ENCODE peak calls at places on chromosomes 6 and 20, in six cellular contexts. D, P, O, T, A and Q are unnamed samples.

GRCh38 chr20:15708984-15709598 is 864.2 kb downstream of the KIF16B start:
- DNase-seq in A (no peak), P (no peak), D (no peak), O (peak; percentile 66), T (peak; percentile 49), Q (peak; percentile 15)

GRCh38 chr6:34301408-34301807 is 52.6 kb upstream of the SMIM29 start:
- DNase-seq in A (no peak), P (no peak), D (peak; percentile 74), O (no peak), T (peak; percentile 71), Q (peak; percentile 9)

GRCh38 chr6:111185954-111186353 is 98.7 kb downstream of the SLC16A10 start:
- DNase-seq in O (no peak), T (peak; percentile 19), P (no peak), A (no peak), D (no peak), Q (no peak)

GRCh38 chr6:137581019-137581707 is 87.0 kb upstream of the OLIG3 start:
- DNase-seq in A (no peak), D (no peak), O (no peak), P (no peak), T (no peak), Q (no peak)

GRCh38 chr6:13725570-13725969 is 13.9 kb upstream of the RANBP9 start:
- DNase-seq in A (no peak), O (no peak), T (no peak), D (no peak), P (no peak), Q (peak; percentile 56)

GRCh38 chr6:139679516-139680179 is 305.2 kb upstream of the CITED2 start:
- DNase-seq in D (no peak), T (no peak), O (no peak), A (no peak), P (no peak), Q (no peak)

GRCh38 chr6:46473866-46474265 is 17.4 kb downstream of the RCAN2 start:
- DNase-seq in T (no peak), D (no peak), A (no peak), O (no peak), P (no peak), Q (no peak)

GRCh38 chr6:10522929-10523573 is 1.9 kb downstream of the GCNT2 start:
- DNase-seq in O (no peak), P (peak; percentile 79), T (no peak), A (no peak), D (no peak), Q (no peak)

GRCh38 chr6:164108092-164108491 is 693.6 kb downstream of the QKI start:
- DNase-seq in O (no peak), D (no peak), A (no peak), P (no peak), T (no peak), Q (no peak)

GRCh38 chr6:75609639-75610590 is 8.2 kb downstream of the SENP6 start:
- DNase-seq in P (no peak), D (no peak), A (no peak), O (no peak), T (no peak), Q (no peak)

GRCh38 chr20:11941593-11942261 is 24.0 kb downstream of the BTBD3 start:
- DNase-seq in D (no peak), P (no peak), T (no peak), A (no peak), O (no peak), Q (no peak)

GRCh38 chr6:132060591-132060990 is 109.4 kb upstream of the CCN2 start:
- DNase-seq in O (no peak), D (no peak), A (no peak), T (no peak), P (no peak), Q (peak; percentile 15)
- TF ChIP-seq POLR2A in O (no peak), D (no peak), A (no peak), T (no peak), P (no peak), Q (no peak)

DNA sequence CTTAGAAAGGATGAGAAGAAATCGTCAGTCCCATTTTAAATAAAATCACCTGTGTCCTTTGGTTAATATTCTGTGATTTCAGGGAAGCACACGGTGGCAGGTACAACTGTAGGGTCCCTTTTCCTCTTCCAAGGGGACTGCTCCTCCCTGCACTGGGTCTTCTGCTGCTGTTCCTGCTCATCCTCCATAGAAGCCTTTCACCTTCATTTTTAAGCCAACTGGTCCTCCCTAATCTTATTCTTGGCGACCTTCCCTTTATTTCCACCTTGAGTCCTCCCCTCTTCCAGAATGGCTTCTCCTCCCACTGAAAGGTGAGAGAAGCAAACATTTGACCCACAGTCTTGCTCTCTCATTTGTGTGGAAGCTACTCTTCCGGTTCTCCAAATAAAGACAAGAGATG is 4.4 kb upstream of the PRDM1 start:
- DNase-seq in D (no peak), T (no peak), P (no peak), A (no peak), O (no peak), Q (no peak)
- TF ChIP-seq POLR2A in D (no peak), T (no peak), P (no peak), A (no peak), O (no peak), Q (no peak)

GRCh38 chr6:87244380-87244779 is 78.0 kb upstream of the SMIM8 start:
- DNase-seq in O (no peak), P (no peak), A (no peak), D (no peak), T (no peak), Q (no peak)

GRCh38 chr6:87251225-87251624 is 71.2 kb upstream of the SMIM8 start:
- DNase-seq in T (no peak), D (no peak), O (no peak), A (no peak), P (no peak), Q (no peak)

GRCh38 chr6:87251725-87252124 is 70.7 kb upstream of the SMIM8 start:
- DNase-seq in P (no peak), O (no peak), T (no peak), A (no peak), D (no peak), Q (no peak)

GRCh38 chr6:87250019-87250418 is 72.4 kb upstream of the SMIM8 start:
- DNase-seq in A (no peak), T (no peak), P (no peak), D (no peak), O (no peak), Q (no peak)
- TF ChIP-seq POLR2A in A (no peak), T (no peak), P (no peak), D (no peak), O (no peak), Q (no peak)

DNA sequence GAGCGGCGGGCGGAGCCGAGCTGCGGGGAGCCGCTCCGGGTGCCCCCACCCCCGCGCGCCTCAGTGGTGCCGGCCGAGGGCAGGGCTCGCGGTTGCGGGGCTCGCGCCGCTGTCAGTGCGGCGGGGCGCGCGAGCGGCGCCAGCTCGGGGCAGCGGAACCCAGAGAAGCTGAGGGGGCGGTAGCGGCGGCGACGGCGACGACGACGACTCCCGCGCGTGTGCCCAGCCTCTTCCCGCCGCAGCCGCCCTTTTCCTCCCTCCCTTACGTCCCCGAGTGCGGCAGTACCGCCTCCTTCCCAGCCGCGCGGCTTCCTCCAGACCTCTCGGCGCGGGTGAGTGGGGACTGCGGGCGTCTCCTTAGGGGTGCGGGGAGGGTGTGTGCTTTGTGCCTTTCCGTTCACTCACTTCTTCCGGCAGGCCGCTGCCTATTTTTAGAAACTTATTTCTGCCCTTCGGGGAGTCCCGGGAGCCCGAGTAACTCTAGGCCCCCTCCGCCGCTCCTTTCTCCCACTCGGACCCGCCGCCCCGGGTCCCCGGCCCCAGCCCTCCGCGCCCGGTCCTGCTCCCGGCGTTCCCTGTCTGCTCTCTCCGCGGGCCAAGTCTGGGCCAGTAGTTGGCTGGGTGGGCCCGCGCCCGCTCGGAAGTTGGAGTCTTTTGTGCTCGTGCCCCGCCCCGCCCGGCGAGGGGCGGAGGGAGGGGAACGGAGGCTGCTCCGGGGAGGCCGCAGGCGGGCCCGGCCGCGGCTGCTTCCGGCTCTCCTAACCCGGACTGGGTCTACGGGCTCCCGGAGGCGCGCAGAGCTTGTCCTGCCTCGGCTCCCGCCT is at the start of gene RALY:
- DNase-seq in O (peak; percentile 93), T (peak; percentile 84), D (peak; percentile 91), A (peak; percentile 66), P (peak; percentile 97), Q (peak; percentile 58)
- TF ChIP-seq POLR2A in O (peak; percentile 79), T (peak; percentile 83), D (peak; percentile 73), A (peak; percentile 98), P (no peak), Q (peak; percentile 96)

DNA sequence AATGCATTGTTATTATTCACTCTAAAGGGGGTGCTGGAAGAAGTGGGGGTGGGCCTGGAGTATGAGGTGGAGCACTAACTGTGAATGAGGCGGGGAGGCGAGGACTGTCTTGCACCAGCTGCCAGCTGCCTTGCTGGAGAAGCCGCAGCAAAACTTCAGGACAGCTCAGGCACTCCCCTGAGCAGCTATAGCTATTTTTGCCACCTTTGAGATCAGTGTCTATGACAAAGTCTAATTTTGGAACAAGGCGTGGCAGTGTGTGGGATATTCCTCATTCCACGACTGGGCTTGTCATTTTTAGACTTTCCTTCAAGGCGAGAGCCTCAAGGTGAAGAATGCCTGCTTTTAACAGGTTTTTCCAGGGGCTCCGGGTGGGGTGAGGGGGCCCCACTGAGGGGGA is 143.8 kb downstream of the DOK5 start:
- DNase-seq in A (no peak), T (no peak), O (no peak), P (no peak), D (no peak), Q (no peak)
- TF ChIP-seq POLR2A in A (no peak), T (no peak), O (no peak), P (no peak), D (no peak), Q (no peak)

DNA sequence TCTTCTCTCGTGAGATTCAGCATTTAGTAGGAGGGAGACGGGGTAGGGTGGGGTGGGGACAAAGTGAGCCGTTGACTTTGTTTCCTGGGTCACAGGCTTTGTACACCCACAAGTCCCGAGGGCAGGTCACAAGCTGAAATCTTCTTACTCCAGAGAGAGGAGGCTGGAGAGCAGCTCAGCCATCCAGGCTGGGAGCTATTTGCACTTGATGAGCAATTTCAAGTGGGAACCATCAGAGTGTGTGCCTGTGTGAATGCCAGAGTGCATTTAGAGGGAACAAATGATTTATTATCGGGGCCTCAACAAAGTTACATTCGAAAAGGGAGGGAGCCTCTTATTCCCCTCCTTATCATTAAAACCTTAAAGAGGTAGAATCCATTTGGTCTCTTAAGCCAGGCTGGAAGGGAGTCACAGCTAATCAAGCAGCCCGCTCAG is 155.7 kb upstream of the JARID2 start:
- DNase-seq in T (peak; percentile 13), O (no peak), D (no peak), A (no peak), P (no peak), Q (no peak)
- TF ChIP-seq POLR2A in T (no peak), O (no peak), D (no peak), A (no peak), P (no peak), Q (no peak)

GRCh38 chr6:30741789-30742315 is 635 bp downstream of the FLOT1 start:
- DNase-seq in A (no peak), D (no peak), T (no peak), O (no peak), P (no peak), Q (no peak)
- TF ChIP-seq POLR2A in A (no peak), D (no peak), T (no peak), O (no peak), P (no peak), Q (no peak)